ENCODE peak calls at places on chromosomes 7 and 10, in four cellular contexts. One of them, this sample, is unnamed.

GRCh38 chr10:100825946-100826660 is 80.7 kb downstream of the PAX2 start:
- DNase-seq in effector memory CD4-positive, alpha-beta T cell: no peak
- DNase-seq in PC-9: no peak
- DNase-seq in CD4-positive, alpha-beta memory T cell: no peak
- DNase-seq in this sample: no peak

GRCh38 chr7:142697270-142697669 is 52.0 kb upstream of the PRSS1 start:
- DNase-seq in PC-9: peak; percentile 82
- DNase-seq in effector memory CD4-positive, alpha-beta T cell: no peak
- DNase-seq in CD4-positive, alpha-beta memory T cell: no peak
- DNase-seq in this sample: no peak

GRCh38 chr10:119341236-119342016 is 134.1 kb downstream of the GRK5 start:
- DNase-seq in effector memory CD4-positive, alpha-beta T cell: no peak
- DNase-seq in CD4-positive, alpha-beta memory T cell: no peak
- DNase-seq in PC-9: no peak
- DNase-seq in this sample: no peak

GRCh38 chr7:47046949-47047348 is 535.0 kb downstream of the TNS3 start:
- DNase-seq in effector memory CD4-positive, alpha-beta T cell: no peak
- DNase-seq in PC-9: no peak
- DNase-seq in CD4-positive, alpha-beta memory T cell: no peak
- DNase-seq in this sample: no peak

GRCh38 chr10:71666607-71667373 is 52.8 kb downstream of the C10orf105 start:
- DNase-seq in effector memory CD4-positive, alpha-beta T cell: no peak
- DNase-seq in PC-9: no peak
- DNase-seq in CD4-positive, alpha-beta memory T cell: no peak
- DNase-seq in this sample: no peak

GRCh38 chr7:33062023-33062781 is at the start of gene NT5C3A:
- DNase-seq in effector memory CD4-positive, alpha-beta T cell: peak; percentile 19
- DNase-seq in PC-9: peak; percentile 47
- DNase-seq in CD4-positive, alpha-beta memory T cell: no peak
- DNase-seq in this sample: peak; percentile 25

GRCh38 chr7:73828107-73828803 is 2.5 kb upstream of the CLDN4 start:
- DNase-seq in PC-9: peak; percentile 99
- DNase-seq in effector memory CD4-positive, alpha-beta T cell: no peak
- DNase-seq in CD4-positive, alpha-beta memory T cell: no peak
- DNase-seq in this sample: no peak

GRCh38 chr7:135770139-135770710 is 21.6 kb upstream of the FAM180A start:
- DNase-seq in effector memory CD4-positive, alpha-beta T cell: no peak
- DNase-seq in CD4-positive, alpha-beta memory T cell: no peak
- DNase-seq in PC-9: no peak
- DNase-seq in this sample: no peak

GRCh38 chr7:3431306-3431705 is 130.3 kb downstream of the SDK1 start:
- DNase-seq in PC-9: no peak
- DNase-seq in CD4-positive, alpha-beta memory T cell: no peak
- DNase-seq in effector memory CD4-positive, alpha-beta T cell: no peak
- DNase-seq in this sample: no peak

GRCh38 chr10:9331583-9332008 is 1277.1 kb downstream of the GATA3 start:
- DNase-seq in PC-9: no peak
- DNase-seq in effector memory CD4-positive, alpha-beta T cell: no peak
- DNase-seq in CD4-positive, alpha-beta memory T cell: peak; percentile 44
- DNase-seq in this sample: no peak

GRCh38 chr10:78457804-78458483 is 424.3 kb downstream of the RPS24 start:
- DNase-seq in CD4-positive, alpha-beta memory T cell: no peak
- DNase-seq in PC-9: no peak
- DNase-seq in effector memory CD4-positive, alpha-beta T cell: no peak
- DNase-seq in this sample: no peak

GRCh38 chr10:97228130-97228774 is 42.5 kb upstream of the SLIT1 start:
- DNase-seq in PC-9: no peak
- DNase-seq in effector memory CD4-positive, alpha-beta T cell: no peak
- DNase-seq in CD4-positive, alpha-beta memory T cell: no peak
- DNase-seq in this sample: no peak

GRCh38 chr7:93203496-93203895 is 22.8 kb downstream of the HEPACAM2 start:
- DNase-seq in CD4-positive, alpha-beta memory T cell: no peak
- DNase-seq in effector memory CD4-positive, alpha-beta T cell: no peak
- DNase-seq in PC-9: no peak
- DNase-seq in this sample: no peak

GRCh38 chr7:105309235-105310156 is 79.2 kb downstream of the SRPK2 start:
- DNase-seq in PC-9: no peak
- DNase-seq in CD4-positive, alpha-beta memory T cell: no peak
- DNase-seq in effector memory CD4-positive, alpha-beta T cell: no peak
- DNase-seq in this sample: no peak

GRCh38 chr7:88522771-88523316 is 216.2 kb upstream of the STEAP4 start:
- DNase-seq in effector memory CD4-positive, alpha-beta T cell: no peak
- DNase-seq in PC-9: no peak
- DNase-seq in CD4-positive, alpha-beta memory T cell: no peak
- DNase-seq in this sample: no peak

GRCh38 chr10:132036153-132036886 is 29.4 kb upstream of the JAKMIP3 start:
- DNase-seq in effector memory CD4-positive, alpha-beta T cell: no peak
- DNase-seq in PC-9: no peak
- DNase-seq in CD4-positive, alpha-beta memory T cell: no peak
- DNase-seq in this sample: no peak

GRCh38 chr10:86759073-86759672 is 2.8 kb downstream of the BMPR1A start:
- DNase-seq in effector memory CD4-positive, alpha-beta T cell: no peak
- DNase-seq in CD4-positive, alpha-beta memory T cell: no peak
- DNase-seq in PC-9: no peak
- DNase-seq in this sample: no peak

GRCh38 chr10:48884337-48885045 is 55.1 kb downstream of the LRRC18 start:
- DNase-seq in CD4-positive, alpha-beta memory T cell: no peak
- DNase-seq in effector memory CD4-positive, alpha-beta T cell: no peak
- DNase-seq in PC-9: no peak
- DNase-seq in this sample: no peak

GRCh38 chr7:137718360-137718759 is 128.4 kb downstream of the DGKI start:
- DNase-seq in PC-9: no peak
- DNase-seq in CD4-positive, alpha-beta memory T cell: no peak
- DNase-seq in effector memory CD4-positive, alpha-beta T cell: no peak
- DNase-seq in this sample: no peak

GRCh38 chr10:13597909-13598308 is 11.1 kb downstream of the PRPF18 start:
- DNase-seq in CD4-positive, alpha-beta memory T cell: no peak
- DNase-seq in effector memory CD4-positive, alpha-beta T cell: no peak
- DNase-seq in PC-9: no peak
- DNase-seq in this sample: no peak

GRCh38 chr7:83105948-83106347 is 56.7 kb downstream of the PCLO start:
- DNase-seq in PC-9: no peak
- DNase-seq in effector memory CD4-positive, alpha-beta T cell: no peak
- DNase-seq in CD4-positive, alpha-beta memory T cell: no peak
- DNase-seq in this sample: no peak

GRCh38 chr7:151088019-151088855 is 2.0 kb downstream of the AGAP3 start:
- DNase-seq in effector memory CD4-positive, alpha-beta T cell: no peak
- DNase-seq in PC-9: no peak
- DNase-seq in CD4-positive, alpha-beta memory T cell: no peak
- DNase-seq in this sample: no peak
- H3K4me1 ChIP-seq in effector memory CD4-positive, alpha-beta T cell: peaks cover 26% of the 10 kb centered on the region
- H3K4me1 ChIP-seq in PC-9: peaks cover 34% of the 10 kb centered on the region
- H3K4me1 ChIP-seq in CD4-positive, alpha-beta memory T cell: peaks cover 35% of the 10 kb centered on the region
- H3K4me1 ChIP-seq in this sample: peaks cover 28% of the 10 kb centered on the region

GRCh38 chr10:125060851-125061556 is 99.4 kb downstream of the CTBP2 start:
- DNase-seq in PC-9: no peak
- DNase-seq in CD4-positive, alpha-beta memory T cell: no peak
- DNase-seq in effector memory CD4-positive, alpha-beta T cell: no peak
- DNase-seq in this sample: no peak
- H3K4me3 ChIP-seq in PC-9: no peak overlapping the region
- H3K4me3 ChIP-seq in CD4-positive, alpha-beta memory T cell: no peak overlapping the region
- H3K4me3 ChIP-seq in effector memory CD4-positive, alpha-beta T cell: no peak overlapping the region
- H3K4me3 ChIP-seq in this sample: no peak overlapping the region

GRCh38 chr10:11313463-11313862 is 295.8 kb downstream of the CELF2 start:
- DNase-seq in CD4-positive, alpha-beta memory T cell: no peak
- DNase-seq in effector memory CD4-positive, alpha-beta T cell: no peak
- DNase-seq in PC-9: no peak
- DNase-seq in this sample: no peak
- H3K36me3 ChIP-seq in CD4-positive, alpha-beta memory T cell: peaks cover 75% of the 10 kb centered on the region
- H3K36me3 ChIP-seq in effector memory CD4-positive, alpha-beta T cell: peaks cover 91% of the 10 kb centered on the region
- H3K36me3 ChIP-seq in PC-9: no peaks in the 10 kb centered on the region
- H3K36me3 ChIP-seq in this sample: peaks cover 93% of the 10 kb centered on the region

GRCh38 chr10:93461807-93462178 is 20.3 kb downstream of the MYOF start:
- DNase-seq in PC-9: peak; percentile 66
- DNase-seq in CD4-positive, alpha-beta memory T cell: no peak
- DNase-seq in effector memory CD4-positive, alpha-beta T cell: no peak
- DNase-seq in this sample: no peak

GRCh38 chr10:93463723-93464511 is 18.2 kb downstream of the MYOF start:
- DNase-seq in CD4-positive, alpha-beta memory T cell: no peak
- DNase-seq in PC-9: no peak
- DNase-seq in effector memory CD4-positive, alpha-beta T cell: no peak
- DNase-seq in this sample: no peak

GRCh38 chr10:93462371-93462770 is 19.8 kb downstream of the MYOF start:
- DNase-seq in effector memory CD4-positive, alpha-beta T cell: no peak
- DNase-seq in CD4-positive, alpha-beta memory T cell: no peak
- DNase-seq in PC-9: no peak
- DNase-seq in this sample: no peak

GRCh38 chr10:93461124-93461806 is 20.9 kb downstream of the MYOF start:
- DNase-seq in effector memory CD4-positive, alpha-beta T cell: no peak
- DNase-seq in CD4-positive, alpha-beta memory T cell: no peak
- DNase-seq in PC-9: no peak
- DNase-seq in this sample: no peak

DNA sequence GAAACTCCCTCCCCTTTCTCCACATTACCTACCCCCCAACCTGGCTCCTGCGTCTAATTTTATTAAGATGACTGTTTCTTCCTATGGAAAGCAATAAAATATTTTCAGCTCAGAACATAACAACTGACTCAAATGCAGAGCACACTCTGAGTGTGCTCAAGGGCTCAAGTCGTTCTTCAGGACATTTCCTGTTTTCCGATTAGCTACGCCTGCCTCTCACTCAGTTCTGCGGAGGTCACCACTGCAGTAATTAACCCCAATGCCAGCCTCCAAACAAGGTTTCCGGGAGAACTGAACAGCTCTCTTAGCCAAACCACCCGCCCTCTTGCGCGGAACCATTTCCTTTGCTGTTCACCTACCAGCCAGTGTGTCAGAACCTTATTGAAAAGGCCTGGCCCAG is 19.3 kb downstream of the MYOF start:
- DNase-seq in CD4-positive, alpha-beta memory T cell: no peak
- DNase-seq in PC-9: no peak
- DNase-seq in effector memory CD4-positive, alpha-beta T cell: no peak
- DNase-seq in this sample: peak; percentile 80
- H3K4me1 ChIP-seq in CD4-positive, alpha-beta memory T cell: peaks cover 17% of the 10 kb centered on the region
- H3K4me1 ChIP-seq in PC-9: peaks cover 23% of the 10 kb centered on the region
- H3K4me1 ChIP-seq in effector memory CD4-positive, alpha-beta T cell: no peaks in the 10 kb centered on the region
- H3K4me1 ChIP-seq in this sample: peaks cover 8% of the 10 kb centered on the region

GRCh38 chr7:129777195-129777844 is 165.8 kb downstream of the NRF1 start:
- DNase-seq in PC-9: peak; percentile 12
- DNase-seq in CD4-positive, alpha-beta memory T cell: no peak
- DNase-seq in effector memory CD4-positive, alpha-beta T cell: no peak
- DNase-seq in this sample: no peak

GRCh38 chr7:129776397-129776792 is 164.9 kb downstream of the NRF1 start:
- DNase-seq in CD4-positive, alpha-beta memory T cell: no peak
- DNase-seq in PC-9: no peak
- DNase-seq in effector memory CD4-positive, alpha-beta T cell: no peak
- DNase-seq in this sample: no peak

GRCh38 chr7:129779602-129780256 is 168.2 kb downstream of the NRF1 start:
- DNase-seq in CD4-positive, alpha-beta memory T cell: no peak
- DNase-seq in PC-9: peak; percentile 71
- DNase-seq in effector memory CD4-positive, alpha-beta T cell: peak; percentile 14
- DNase-seq in this sample: no peak

GRCh38 chr7:129778770-129779601 is 167.5 kb downstream of the NRF1 start:
- DNase-seq in CD4-positive, alpha-beta memory T cell: no peak
- DNase-seq in effector memory CD4-positive, alpha-beta T cell: no peak
- DNase-seq in PC-9: peak; percentile 33
- DNase-seq in this sample: no peak

DNA sequence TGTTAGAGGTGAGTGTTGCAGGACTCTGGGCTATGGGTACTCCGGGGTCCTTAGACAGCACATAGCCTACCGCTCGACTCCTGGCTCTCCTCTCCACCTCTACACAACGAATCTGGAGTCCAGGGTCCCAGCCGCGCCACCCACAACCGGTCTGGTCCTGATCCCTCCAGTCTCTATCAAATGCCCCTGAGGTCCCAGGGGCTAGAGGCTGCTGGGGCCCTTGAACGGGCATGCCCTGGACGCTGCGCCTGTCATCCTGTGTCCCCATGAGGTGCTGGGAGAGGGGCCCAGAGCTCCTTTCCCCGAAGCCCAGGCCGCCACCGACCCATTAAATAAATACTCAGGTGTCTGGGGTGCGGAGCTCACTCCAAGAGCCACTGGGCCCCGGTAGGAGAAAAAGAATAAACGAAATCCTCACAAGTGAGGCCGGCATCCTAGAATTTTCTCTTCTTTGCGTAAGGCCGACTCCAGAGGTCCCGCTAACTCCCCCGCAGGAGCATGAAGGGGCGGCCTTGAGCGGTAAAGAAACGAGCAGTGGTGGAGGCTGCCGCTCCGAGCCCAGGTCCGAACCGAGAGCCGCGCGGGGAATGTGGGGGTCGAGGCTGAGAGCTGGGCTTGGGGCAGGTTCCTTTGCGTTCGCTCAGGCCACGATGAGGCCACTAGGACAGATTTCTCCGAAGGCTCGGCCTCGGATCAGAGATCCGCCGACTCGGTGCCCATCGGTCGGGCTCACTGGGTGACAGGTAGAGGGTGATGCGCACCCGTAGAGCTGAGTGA is 166.7 kb downstream of the NRF1 start:
- DNase-seq in effector memory CD4-positive, alpha-beta T cell: no peak
- DNase-seq in PC-9: peak; percentile 29
- DNase-seq in CD4-positive, alpha-beta memory T cell: no peak
- DNase-seq in this sample: no peak
- H3K4me3 ChIP-seq in effector memory CD4-positive, alpha-beta T cell: peak overlapping the region; percentile 54
- H3K4me3 ChIP-seq in PC-9: peak overlapping the region; percentile 85
- H3K4me3 ChIP-seq in CD4-positive, alpha-beta memory T cell: no peak overlapping the region
- H3K4me3 ChIP-seq in this sample: no peak overlapping the region

DNA sequence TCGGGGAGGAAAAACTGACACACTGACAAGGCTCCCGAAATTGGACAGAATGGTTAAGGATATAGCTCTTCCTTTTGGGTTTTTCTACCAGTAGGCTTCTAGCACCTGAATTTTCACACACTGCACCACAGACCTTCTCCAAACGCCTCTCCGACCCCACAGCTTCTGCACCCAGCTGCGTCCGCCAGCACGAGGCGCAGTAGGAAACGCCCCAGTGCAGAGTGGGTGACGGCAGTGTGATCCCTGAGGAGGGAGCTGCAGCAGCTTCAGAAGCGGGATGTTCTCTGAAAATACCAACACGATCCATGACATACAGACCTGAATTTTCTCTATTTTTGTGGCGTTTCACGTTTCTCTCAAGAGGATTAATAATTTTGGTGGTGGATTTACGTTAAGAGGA is 25.9 kb downstream of the HSPB1 start:
- DNase-seq in CD4-positive, alpha-beta memory T cell: no peak
- DNase-seq in PC-9: no peak
- DNase-seq in effector memory CD4-positive, alpha-beta T cell: no peak
- DNase-seq in this sample: no peak
- H3K36me3 ChIP-seq in CD4-positive, alpha-beta memory T cell: peaks cover 35% of the 10 kb centered on the region
- H3K36me3 ChIP-seq in PC-9: peaks cover 25% of the 10 kb centered on the region
- H3K36me3 ChIP-seq in effector memory CD4-positive, alpha-beta T cell: peaks cover 19% of the 10 kb centered on the region
- H3K36me3 ChIP-seq in this sample: peaks cover 42% of the 10 kb centered on the region